ENCODE peak calls at places on chromosomes 5 and 9, in nine cellular contexts. T, O, B, L, D, V, C, R and Q are unnamed samples.

GRCh38 chr5:51382759-51383493 is at the start of gene ISL1:
- DNase-seq in B (no peak), L (no peak), T (peak; percentile 74), R (no peak), V (no peak), O (no peak), D (peak; percentile 63), C (peak; percentile 54), Q (no peak)

GRCh38 chr5:52743012-52743411 is 44.7 kb upstream of the ITGA1 start:
- DNase-seq in L (no peak), T (no peak), V (no peak), O (no peak), C (no peak), R (no peak), B (no peak), D (no peak), Q (no peak)

GRCh38 chr5:173884402-173885053 is 3.6 kb upstream of the CPEB4 start:
- DNase-seq in D (peak; percentile 77), L (peak; percentile 72), B (no peak), C (no peak), V (no peak), T (no peak), O (no peak), R (no peak), Q (peak; percentile 26)

GRCh38 chr9:128863647-128864046 is 18.1 kb downstream of the KYAT1 start:
- DNase-seq in T (peak; percentile 73), B (peak; percentile 99), D (peak; percentile 80), R (peak; percentile 74), O (no peak), L (peak; percentile 77), V (no peak), C (peak; percentile 82), Q (peak; percentile 84)

GRCh38 chr9:899440-900184 is 58.1 kb downstream of the DMRT1 start:
- DNase-seq in B (no peak), V (no peak), T (no peak), R (no peak), C (no peak), D (peak; percentile 14), L (no peak), O (no peak), Q (no peak)

GRCh38 chr5:92527311-92528078 is 1053.5 kb downstream of the NR2F1-AS1 start:
- DNase-seq in L (no peak), O (no peak), V (no peak), T (no peak), C (peak; percentile 64), B (no peak), D (no peak), R (no peak), Q (no peak)

GRCh38 chr5:168261212-168261575 is 30.3 kb upstream of the WWC1 start:
- DNase-seq in C (no peak), O (no peak), D (no peak), V (no peak), L (no peak), B (no peak), R (no peak), T (no peak), Q (no peak)

GRCh38 chr9:68533678-68534077 is 7.0 kb downstream of the TMEM252 start:
- DNase-seq in D (no peak), R (no peak), C (no peak), V (no peak), O (no peak), T (no peak), B (no peak), L (no peak), Q (no peak)

GRCh38 chr9:70490478-70490877 is 76.0 kb upstream of the KLF9 start:
- DNase-seq in B (no peak), C (no peak), L (no peak), R (no peak), T (no peak), V (no peak), O (no peak), D (no peak), Q (no peak)

GRCh38 chr5:36881807-36882206 is 5.2 kb downstream of the NIPBL start:
- DNase-seq in B (no peak), D (no peak), L (no peak), R (no peak), O (no peak), T (no peak), C (no peak), V (no peak), Q (no peak)

GRCh38 chr9:86714976-86715375 is 232.3 kb downstream of the GAS1 start:
- DNase-seq in R (no peak), B (no peak), L (no peak), O (no peak), C (peak; percentile 67), V (no peak), D (no peak), T (no peak), Q (no peak)

GRCh38 chr5:14156611-14157493 is 13.7 kb downstream of the TRIO start:
- DNase-seq in C (peak; percentile 89), L (no peak), B (no peak), V (no peak), D (no peak), O (no peak), R (no peak), T (no peak), Q (peak; percentile 65)

GRCh38 chr9:75455444-75455921 is 367.2 kb downstream of the OSTF1 start:
- DNase-seq in R (no peak), L (no peak), O (no peak), D (no peak), C (no peak), T (no peak), B (no peak), V (no peak), Q (no peak)

GRCh38 chr9:2362170-2362569 is 259.4 kb upstream of the VLDLR start:
- DNase-seq in V (no peak), C (no peak), R (no peak), O (no peak), B (no peak), L (no peak), T (no peak), D (no peak), Q (no peak)